ENCODE peak calls at places on chromosomes 7 and 10, in five cellular contexts. P is activated CD4-positive, CD25-positive, alpha-beta regulatory T cell; L is pons; H is AG08396; U is amniotic epithelial cell. F is an unnamed sample.

GRCh38 chr7:31075006-31075405 is 22.9 kb downstream of the ADCYAP1R1 start:
- DNase-seq in P (no peak), L (no peak), H (no peak), U (no peak), F (no peak)

GRCh38 chr7:140061607-140061930 is 1.2 kb downstream of the PARP12 start:
- DNase-seq in P (no peak), L (no peak), H (no peak), U (no peak), F (peak)

GRCh38 chr7:80703272-80703671 is 64.8 kb downstream of the CD36 start:
- DNase-seq in P (no peak), L (no peak), H (no peak), U (peak), F (no peak)

GRCh38 chr7:78852951-78853350 is 600.5 kb downstream of the MAGI2 start:
- DNase-seq in P (no peak), L (no peak), H (peak), U (no peak), F (no peak)

GRCh38 chr10:44510716-44511115 is 125.8 kb upstream of the CXCL12 start:
- DNase-seq in P (no peak), L (no peak), H (no peak), U (no peak), F (no peak)

GRCh38 chr7:28800150-28800549 is 158.0 kb downstream of the TRIL start:
- DNase-seq in P (no peak), L (peak), H (no peak), U (no peak), F (no peak)

GRCh38 chr10:73893386-73893785 is 17.5 kb upstream of the PLAU start:
- DNase-seq in P (no peak), L (no peak), H (no peak), U (no peak), F (no peak)

GRCh38 chr7:106421181-106421762 is 136.5 kb upstream of the NAMPT start:
- DNase-seq in P (no peak), L (peak), H (peak), U (peak), F (peak)

GRCh38 chr10:6542999-6543430 is 37.1 kb downstream of the PRKCQ start:
- DNase-seq in P (no peak), L (no peak), H (no peak), U (no peak), F (no peak)

GRCh38 chr7:148153611-148154010 is 437.0 kb upstream of the C7orf33 start:
- DNase-seq in P (no peak), L (peak), H (no peak), U (peak), F (no peak)

GRCh38 chr7:130733866-130734524 is at the start of gene KLF14:
- DNase-seq in P (no peak), L (no peak), H (peak), U (no peak), F (peak)

GRCh38 chr7:55246181-55246580 is 119.0 kb upstream of the LANCL2 start:
- DNase-seq in P (no peak), L (no peak), H (no peak), U (no peak), F (no peak)

GRCh38 chr10:24238527-24239247 is 29.7 kb downstream of the KIAA1217 start:
- DNase-seq in P (no peak), L (no peak), H (no peak), U (no peak), F (no peak)

GRCh38 chr7:80624763-80625162 is 13.7 kb upstream of the CD36 start:
- DNase-seq in P (no peak), L (no peak), H (no peak), U (no peak), F (no peak)

GRCh38 chr7:50653997-50654425 is 88.8 kb upstream of the DDC start:
- DNase-seq in P (no peak), L (peak), H (no peak), U (peak), F (no peak)

GRCh38 chr10:27445070-27445469 is 59.0 kb upstream of the RAB18 start:
- DNase-seq in P (no peak), L (no peak), H (no peak), U (no peak), F (no peak)

GRCh38 chr7:47730135-47730534 is 148.2 kb upstream of the TNS3 start:
- DNase-seq in P (no peak), L (no peak), H (no peak), U (peak), F (no peak)

GRCh38 chr10:80659284-80659683 is 121.6 kb downstream of the SH2D4B start:
- DNase-seq in P (no peak), L (no peak), H (no peak), U (no peak), F (no peak)

GRCh38 chr7:68697821-68698280 is 900.4 kb upstream of the AUTS2 start:
- DNase-seq in P (no peak), L (no peak), H (no peak), U (no peak), F (no peak)

GRCh38 chr10:32987172-32987571 is 29.1 kb upstream of the ITGB1 start:
- DNase-seq in P (no peak), L (no peak), H (no peak), U (no peak), F (no peak)

GRCh38 chr7:155815332-155816191 is 3.3 kb upstream of the SHH start:
- DNase-seq in P (peak), L (no peak), H (peak), U (peak), F (peak)

GRCh38 chr10:74991435-74991834 is 120.0 kb upstream of the SAMD8 start:
- DNase-seq in P (no peak), L (no peak), H (peak), U (peak), F (no peak)

GRCh38 chr10:17287151-17287550 is 59.1 kb downstream of the VIM start:
- DNase-seq in P (no peak), L (no peak), H (no peak), U (no peak), F (no peak)

GRCh38 chr7:22090512-22090911 is 144.8 kb upstream of the CDCA7L start:
- DNase-seq in P (no peak), L (no peak), H (no peak), U (no peak), F (no peak)

GRCh38 chr7:80563561-80564327 is 51.9 kb upstream of the GNAT3 start:
- DNase-seq in P (no peak), L (no peak), H (no peak), U (no peak), F (no peak)

GRCh38 chr7:28646371-28647075 is 234.2 kb downstream of the CREB5 start:
- DNase-seq in P (no peak), L (no peak), H (no peak), U (no peak), F (no peak)

GRCh38 chr7:1809601-1810258 is 139.7 kb downstream of the ELFN1 start:
- DNase-seq in P (no peak), L (no peak), H (no peak), U (no peak), F (peak)

GRCh38 chr7:50637725-50638643 is 72.8 kb upstream of the DDC start:
- DNase-seq in P (no peak), L (no peak), H (no peak), U (no peak), F (no peak)

GRCh38 chr7:151091431-151091830 is 5.2 kb downstream of the AGAP3 start:
- DNase-seq in P (no peak), L (no peak), H (no peak), U (no peak), F (no peak)

GRCh38 chr7:96388166-96388565 is 66.3 kb upstream of the SLC25A13 start:
- DNase-seq in P (no peak), L (no peak), H (no peak), U (peak), F (no peak)

GRCh38 chr7:7202375-7202720 is 20.0 kb downstream of the C1GALT1 start:
- DNase-seq in P (no peak), L (no peak), H (no peak), U (no peak), F (no peak)